ENCODE peak calls at places on chromosomes 5 and 9, in four cellular contexts. R, L, S and N are unnamed samples. For H3K9me1, the result is how much of the 10 kb centered on the place peaks cover.

GRCh38 chr5:71903826-71904225 is 184.8 kb downstream of the CARTPT start:
- DNase-seq in R (no peak), L (no peak), S (no peak), N (no peak)

GRCh38 chr5:96940586-96940985 is 4.7 kb downstream of the LNPEP start:
- DNase-seq in R (peak), L (no peak), S (no peak), N (no peak)

GRCh38 chr9:121748080-121748479 is 96.6 kb downstream of the DAB2IP start:
- DNase-seq in R (peak), L (no peak), S (no peak), N (no peak)

GRCh38 chr9:91395106-91395552 is 28.5 kb downstream of the NFIL3 start:
- DNase-seq in R (peak), L (no peak), S (no peak), N (no peak)

GRCh38 chr5:125176005-125176390 is 429.6 kb upstream of the ZNF608 start:
- DNase-seq in R (no peak), L (no peak), S (no peak), N (no peak)

GRCh38 chr9:95724253-95724991 is 151.1 kb upstream of the ERCC6L2 start:
- DNase-seq in R (no peak), L (no peak), S (no peak), N (no peak)

GRCh38 chr5:132228241-132229035 is 785 bp upstream of the P4HA2 start:
- DNase-seq in R (no peak), L (no peak), S (no peak), N (no peak)

GRCh38 chr9:128215491-128216404 is 12.6 kb downstream of the DNM1 start:
- DNase-seq in R (peak), L (peak), S (peak), N (no peak)

GRCh38 chr9:91930475-91930874 is 19.6 kb downstream of the ROR2 start:
- DNase-seq in R (peak), L (no peak), S (peak), N (no peak)

GRCh38 chr9:28435456-28435855 is 862.2 kb upstream of the C9orf72 start:
- DNase-seq in R (no peak), L (no peak), S (no peak), N (no peak)

GRCh38 chr5:1053391-1054017 is 44.9 kb downstream of the NKD2 start:
- DNase-seq in R (no peak), L (no peak), S (no peak), N (no peak)

GRCh38 chr5:94376672-94377345 is 241.6 kb downstream of the KIAA0825 start:
- DNase-seq in R (no peak), L (no peak), S (no peak), N (no peak)

GRCh38 chr9:130432796-130433167 is 12.0 kb upstream of the ASS1 start:
- DNase-seq in R (no peak), L (no peak), S (no peak), N (no peak)

GRCh38 chr5:150593996-150594395 is 46.5 kb upstream of the SYNPO start:
- DNase-seq in R (no peak), L (no peak), S (no peak), N (no peak)

GRCh38 chr9:118446962-118447490 is 742.8 kb downstream of the TLR4 start:
- DNase-seq in R (no peak), L (no peak), S (no peak), N (no peak)

GRCh38 chr9:118449554-118449953 is 745.4 kb downstream of the TLR4 start:
- DNase-seq in R (no peak), L (no peak), S (no peak), N (no peak)

GRCh38 chr9:118439446-118439845 is 735.2 kb downstream of the TLR4 start:
- DNase-seq in R (no peak), L (no peak), S (no peak), N (no peak)

GRCh38 chr9:118438805-118439204 is 734.6 kb downstream of the TLR4 start:
- DNase-seq in R (no peak), L (no peak), S (no peak), N (no peak)

DNA sequence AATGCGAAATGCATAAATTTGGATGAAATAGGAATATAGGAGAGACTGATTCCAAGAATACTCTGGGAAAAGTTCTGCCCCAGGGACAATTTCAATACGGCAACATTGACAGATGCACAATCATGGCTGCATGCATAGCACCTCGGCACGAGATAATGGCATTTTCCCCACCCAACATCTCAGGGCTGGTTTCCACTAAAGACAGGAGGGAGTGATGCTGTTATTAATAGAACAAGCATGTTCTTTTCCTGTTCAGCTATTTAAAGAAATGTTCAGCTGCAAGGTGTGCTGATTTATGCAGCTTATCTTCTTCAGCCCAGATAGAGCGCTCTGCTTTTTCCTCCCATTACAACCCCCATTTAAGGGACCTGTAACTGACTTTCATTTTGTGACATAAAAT is 740.2 kb downstream of the TLR4 start:
- DNase-seq in R (no peak), L (no peak), S (no peak), N (no peak)
- H3K9me1 ChIP-seq in R (under half), L (under half), S (under half), N (under half)

GRCh38 chr5:111752426-111752965 is 4.5 kb downstream of the NREP start:
- DNase-seq in R (no peak), L (no peak), S (no peak), N (no peak)
- H3K9me1 ChIP-seq in R (under half), L (under half), S (under half), N (under half)

GRCh38 chr5:5649641-5650040 is 227.2 kb downstream of the ICE1 start:
- DNase-seq in R (no peak), L (no peak), S (no peak), N (no peak)

GRCh38 chr5:5650949-5651348 is 228.5 kb downstream of the ICE1 start:
- DNase-seq in R (no peak), L (no peak), S (no peak), N (no peak)

GRCh38 chr5:5645891-5646290 is 223.4 kb downstream of the ICE1 start:
- DNase-seq in R (no peak), L (no peak), S (no peak), N (no peak)

GRCh38 chr5:5650242-5650641 is 227.8 kb downstream of the ICE1 start:
- DNase-seq in R (no peak), L (no peak), S (no peak), N (no peak)

GRCh38 chr5:5648694-5649093 is 226.2 kb downstream of the ICE1 start:
- DNase-seq in R (no peak), L (no peak), S (no peak), N (no peak)
- H3K9me1 ChIP-seq in R (under half), L (under half), S (under half), N (under half)

GRCh38 chr9:36866840-36867239 is 167.2 kb downstream of the PAX5 start:
- DNase-seq in R (no peak), L (peak), S (no peak), N (no peak)
- H3K9me1 ChIP-seq in R (under half), L (under half), S (under half), N (under half)

GRCh38 chr5:44953078-44953477 is 144.3 kb downstream of the MRPS30 start:
- DNase-seq in R (no peak), L (no peak), S (no peak), N (no peak)

DNA sequence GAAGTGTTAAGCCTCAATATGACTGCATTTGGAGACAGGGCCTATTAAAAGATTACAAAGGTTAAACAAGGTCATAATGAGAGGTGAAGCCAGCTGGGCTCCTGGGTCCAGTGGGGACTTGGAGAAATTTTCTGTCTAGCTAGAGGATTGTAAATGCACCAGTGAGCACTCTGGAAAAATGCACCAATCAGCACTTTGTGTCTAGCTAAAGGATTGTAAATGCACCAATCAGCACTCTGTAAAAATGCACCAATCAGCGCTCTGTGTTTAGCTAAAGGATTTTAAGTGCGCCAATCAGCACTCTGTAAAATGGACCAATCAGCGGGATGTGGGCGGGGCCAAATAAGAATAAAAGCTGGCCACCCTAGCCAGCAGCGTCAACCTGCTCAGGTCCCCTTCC is 150.2 kb downstream of the MRPS30 start:
- DNase-seq in R (no peak), L (no peak), S (no peak), N (no peak)
- H3K9me1 ChIP-seq in R (under half), L (under half), S (under half), N (under half)

GRCh38 chr9:73738741-73739530 is 587.3 kb downstream of the ANXA1 start:
- DNase-seq in R (no peak), L (no peak), S (no peak), N (no peak)
- H3K9me1 ChIP-seq in R (under half), L (under half), S (under half), N (under half)

GRCh38 chr9:947985-948384 is 28.5 kb upstream of the DMRT3 start:
- DNase-seq in R (no peak), L (no peak), S (no peak), N (no peak)

GRCh38 chr9:948497-948896 is 28.0 kb upstream of the DMRT3 start:
- DNase-seq in R (no peak), L (no peak), S (no peak), N (no peak)

GRCh38 chr9:950139-950538 is 26.3 kb upstream of the DMRT3 start:
- DNase-seq in R (no peak), L (no peak), S (no peak), N (no peak)
- H3K9me1 ChIP-seq in R (under half), L (under half), S (under half), N (under half)

GRCh38 chr9:75471549-75472114 is 383.3 kb downstream of the OSTF1 start:
- DNase-seq in R (no peak), L (no peak), S (no peak), N (no peak)
- H3K9me1 ChIP-seq in R (under half), L (under half), S (under half), N (under half)

GRCh38 chr9:4021621-4022213 is 278.2 kb downstream of the GLIS3 start:
- DNase-seq in R (no peak), L (no peak), S (no peak), N (no peak)

GRCh38 chr9:4024281-4024680 is 275.6 kb downstream of the GLIS3 start:
- DNase-seq in R (no peak), L (no peak), S (no peak), N (no peak)

GRCh38 chr9:4020038-4020746 is 279.7 kb downstream of the GLIS3 start:
- DNase-seq in R (peak), L (no peak), S (no peak), N (no peak)

GRCh38 chr9:4022435-4023067 is 277.3 kb downstream of the GLIS3 start:
- DNase-seq in R (peak), L (no peak), S (no peak), N (no peak)

GRCh38 chr9:4020747-4021296 is 279.0 kb downstream of the GLIS3 start:
- DNase-seq in R (peak), L (no peak), S (no peak), N (no peak)
- H3K9me1 ChIP-seq in R (under half), L (under half), S (under half), N (under half)

GRCh38 chr9:115675834-115676233 is 477.8 kb upstream of the PAPPA start:
- DNase-seq in R (no peak), L (no peak), S (no peak), N (no peak)
- H3K9me1 ChIP-seq in R (under half), L (under half), S (under half), N (under half)